ENCODE peak calls at places on chromosome 11, in ten cellular contexts. T is LoVo; Z is cardiac septum; Y is NCI-H1436; V is germinal center; F is PC-9; P is IMR-90; L is M059J; D is activated T-helper 1 cell treated with anti-CD3 and anti-CD28 coated beads, Interleukin-12 subunit alpha, Interleukin-12 subunit beta, Interleukin-2, Interleukin-4 antibody, amounts not matched to agents 30 ng/mL and 10 ng/mL and 1 ng/mL, durations not matched to agents 14 hours and 24 hours and 36 hours; W is T-helper 9 cell. J is an unnamed sample.

GRCh38 chr11:17402486-17402885 is 14.0 kb upstream of the KCNJ11 start:
- DNase-seq in T (no peak), Z (no peak), Y (no peak), V (no peak), F (no peak), P (no peak), L (no peak), D (no peak), W (no peak), J (no peak)

GRCh38 chr11:35622070-35622469 is 3.8 kb downstream of the FJX1 start:
- DNase-seq in T (no peak), Z (no peak), Y (no peak), V (no peak), F (peak), P (peak), L (peak), D (no peak), W (no peak), J (no peak)

GRCh38 chr11:75554258-75555022 is 7.6 kb upstream of the SERPINH1 start:
- DNase-seq in T (no peak), Z (peak), Y (no peak), V (no peak), F (no peak), P (peak), L (no peak), D (no peak), W (no peak), J (no peak)

GRCh38 chr11:10641314-10642206 is 52.0 kb downstream of the IRAG1 start:
- DNase-seq in T (no peak), Z (no peak), Y (no peak), V (peak), F (no peak), P (no peak), L (no peak), D (no peak), W (no peak), J (no peak)

GRCh38 chr11:74397531-74398243 is 546 bp downstream of the PGM2L1 start:
- DNase-seq in T (peak), Z (no peak), Y (no peak), V (peak), F (peak), P (peak), L (peak), D (peak), W (peak), J (peak)

GRCh38 chr11:1942541-1943260 is 4.4 kb upstream of the MRPL23 start:
- DNase-seq in T (no peak), Z (peak), Y (no peak), V (no peak), F (no peak), P (no peak), L (no peak), D (no peak), W (no peak), J (no peak)

GRCh38 chr11:109423860-109424190 is 1.8 kb downstream of the C11orf87 start:
- DNase-seq in T (no peak), Z (no peak), Y (no peak), V (no peak), F (no peak), P (no peak), L (no peak), D (no peak), W (no peak), J (no peak)

GRCh38 chr11:8071616-8072581 is 9.1 kb upstream of the TUB start:
- DNase-seq in T (no peak), Z (peak), Y (peak), V (no peak), F (no peak), P (no peak), L (no peak), D (no peak), W (no peak), J (no peak)

GRCh38 chr11:74325649-74326645 is 14.5 kb upstream of the P4HA3 start:
- DNase-seq in T (no peak), Z (peak), Y (no peak), V (no peak), F (no peak), P (peak), L (peak), D (no peak), W (no peak), J (no peak)

GRCh38 chr11:73172992-73173656 is 31.0 kb upstream of the FCHSD2 start:
- DNase-seq in T (no peak), Z (no peak), Y (no peak), V (no peak), F (no peak), P (no peak), L (no peak), D (no peak), W (no peak), J (no peak)

GRCh38 chr11:73656985-73657384 is 10.6 kb downstream of the PLEKHB1 start:
- DNase-seq in T (no peak), Z (no peak), Y (no peak), V (no peak), F (no peak), P (no peak), L (no peak), D (no peak), W (no peak), J (no peak)

GRCh38 chr11:62030071-62030684 is 62.7 kb upstream of the FTH1 start:
- DNase-seq in T (no peak), Z (no peak), Y (no peak), V (no peak), F (no peak), P (no peak), L (no peak), D (no peak), W (no peak), J (no peak)

GRCh38 chr11:87878373-87878779 is 296.9 kb downstream of the RAB38 start:
- DNase-seq in T (no peak), Z (no peak), Y (no peak), V (no peak), F (peak), P (peak), L (peak), D (no peak), W (no peak), J (no peak)

GRCh38 chr11:6249822-6250555 is 9.6 kb upstream of the CCKBR start:
- DNase-seq in T (peak), Z (no peak), Y (no peak), V (no peak), F (peak), P (peak), L (peak), D (no peak), W (no peak), J (no peak)

GRCh38 chr11:64854534-64855502 is 10.4 kb upstream of the CDC42BPG start:
- DNase-seq in T (peak), Z (peak), Y (no peak), V (no peak), F (peak), P (peak), L (peak), D (no peak), W (peak), J (no peak)

GRCh38 chr11:44559207-44559943 is 6.1 kb upstream of the CD82 start:
- DNase-seq in T (no peak), Z (no peak), Y (no peak), V (peak), F (no peak), P (no peak), L (peak), D (no peak), W (no peak), J (no peak)

GRCh38 chr11:57202282-57202681 is 20.5 kb downstream of the LRRC55 start:
- DNase-seq in T (no peak), Z (no peak), Y (no peak), V (no peak), F (no peak), P (no peak), L (no peak), D (no peak), W (no peak), J (no peak)

GRCh38 chr11:57288771-57289579 is 35.8 kb downstream of the TNKS1BP1 start:
- DNase-seq in T (no peak), Z (no peak), Y (no peak), V (no peak), F (no peak), P (peak), L (peak), D (no peak), W (no peak), J (no peak)

GRCh38 chr11:6655790-6656580 is at the start of gene DCHS1:
- DNase-seq in T (no peak), Z (no peak), Y (peak), V (peak), F (no peak), P (no peak), L (no peak), D (no peak), W (peak), J (no peak)

GRCh38 chr11:119316729-119317591 is at the start of gene MCAM:
- DNase-seq in T (no peak), Z (no peak), Y (peak), V (peak), F (peak), P (peak), L (peak), D (no peak), W (no peak), J (no peak)

GRCh38 chr11:121425818-121426217 is 26.3 kb upstream of the SORL1 start:
- DNase-seq in T (no peak), Z (no peak), Y (no peak), V (no peak), F (no peak), P (no peak), L (no peak), D (no peak), W (no peak), J (no peak)

GRCh38 chr11:108743851-108744250 is 79.0 kb downstream of the DDX10 start:
- DNase-seq in T (no peak), Z (no peak), Y (no peak), V (no peak), F (no peak), P (peak), L (no peak), D (no peak), W (no peak), J (no peak)

GRCh38 chr11:1193326-1194230 is 29.3 kb upstream of the MUC5B start:
- DNase-seq in T (no peak), Z (peak), Y (no peak), V (no peak), F (no peak), P (no peak), L (no peak), D (no peak), W (no peak), J (no peak)

GRCh38 chr11:1766719-1767398 is 3.1 kb upstream of the CTSD start:
- DNase-seq in T (no peak), Z (no peak), Y (no peak), V (no peak), F (no peak), P (no peak), L (no peak), D (no peak), W (no peak), J (no peak)

GRCh38 chr11:112797072-112797471 is 164.1 kb upstream of the NCAM1 start:
- DNase-seq in T (no peak), Z (no peak), Y (no peak), V (no peak), F (no peak), P (no peak), L (peak), D (no peak), W (no peak), J (no peak)

GRCh38 chr11:61777234-61778090 is 14.9 kb downstream of the TMEM258 start:
- DNase-seq in T (no peak), Z (peak), Y (no peak), V (peak), F (no peak), P (no peak), L (no peak), D (peak), W (peak), J (peak)

GRCh38 chr11:61815790-61816735 is 740 bp downstream of the FADS1 start:
- DNase-seq in T (peak), Z (peak), Y (peak), V (peak), F (peak), P (peak), L (peak), D (peak), W (peak), J (peak)

GRCh38 chr11:72680624-72681158 is 6.5 kb upstream of the PDE2A start:
- DNase-seq in T (no peak), Z (no peak), Y (no peak), V (no peak), F (no peak), P (no peak), L (no peak), D (no peak), W (no peak), J (no peak)

GRCh38 chr11:72578991-72579815 is 95.0 kb downstream of the PDE2A start:
- DNase-seq in T (no peak), Z (peak), Y (no peak), V (no peak), F (no peak), P (no peak), L (no peak), D (no peak), W (no peak), J (no peak)

GRCh38 chr11:6006395-6006794 is 351 bp downstream of the OR56A4 start:
- DNase-seq in T (no peak), Z (no peak), Y (no peak), V (no peak), F (no peak), P (no peak), L (no peak), D (no peak), W (no peak), J (no peak)

GRCh38 chr11:128574576-128575011 is 12.8 kb downstream of the ETS1 start:
- DNase-seq in T (no peak), Z (no peak), Y (no peak), V (no peak), F (no peak), P (peak), L (peak), D (no peak), W (no peak), J (no peak)